ENCODE peak calls at places on chromosomes 13 and 19, in nine cellular contexts. M, Y, A, S, J, W, U, H and O are unnamed samples.

GRCh38 chr13:23723463-23723862 is 153.3 kb downstream of the TNFRSF19 start:
- DNase-seq in M (no peak), Y (no peak), A (peak), S (no peak), J (no peak), W (no peak), U (no peak), H (no peak), O (no peak)

GRCh38 chr13:40624338-40624737 is 42.1 kb downstream of the FOXO1 start:
- DNase-seq in M (peak), Y (no peak), A (no peak), S (no peak), J (no peak), W (no peak), U (peak), H (no peak), O (no peak)

GRCh38 chr19:2611483-2612464 is 90.7 kb downstream of the GNG7 start:
- DNase-seq in M (no peak), Y (no peak), A (no peak), S (peak), J (no peak), W (no peak), U (no peak), H (no peak), O (peak)

GRCh38 chr13:113902956-113903355 is 39.1 kb upstream of the GAS6 start:
- DNase-seq in M (no peak), Y (no peak), A (no peak), S (no peak), J (no peak), W (no peak), U (no peak), H (no peak), O (no peak)

GRCh38 chr13:47211106-47211505 is 314.3 kb upstream of the HTR2A start:
- DNase-seq in M (peak), Y (no peak), A (no peak), S (peak), J (no peak), W (no peak), U (no peak), H (no peak), O (no peak)

GRCh38 chr19:46984077-46985010 is 35.3 kb upstream of the NPAS1 start:
- DNase-seq in M (peak), Y (peak), A (no peak), S (no peak), J (no peak), W (peak), U (no peak), H (peak), O (no peak)

GRCh38 chr19:18060472-18060871 is 26.3 kb downstream of the IL12RB1 start:
- DNase-seq in M (no peak), Y (no peak), A (no peak), S (no peak), J (no peak), W (peak), U (no peak), H (no peak), O (no peak)

GRCh38 chr13:30443957-30444404 is 21.7 kb downstream of the UBE2L5 start:
- DNase-seq in M (no peak), Y (no peak), A (no peak), S (no peak), J (no peak), W (peak), U (no peak), H (no peak), O (no peak)

GRCh38 chr19:41957838-41958366 is 1.2 kb downstream of the RABAC1 start:
- DNase-seq in M (peak), Y (peak), A (no peak), S (peak), J (no peak), W (peak), U (no peak), H (peak), O (peak)

GRCh38 chr13:42364613-42365000 is 92.7 kb downstream of the AKAP11 start:
- DNase-seq in M (no peak), Y (peak), A (no peak), S (no peak), J (no peak), W (no peak), U (no peak), H (no peak), O (no peak)

GRCh38 chr13:85828094-85828684 is 29.0 kb upstream of the SLITRK6 start:
- DNase-seq in M (peak), Y (peak), A (no peak), S (peak), J (no peak), W (no peak), U (no peak), H (peak), O (no peak)

GRCh38 chr13:49322702-49323101 is 75.0 kb downstream of the CDADC1 start:
- DNase-seq in M (no peak), Y (no peak), A (no peak), S (no peak), J (no peak), W (no peak), U (no peak), H (no peak), O (no peak)

GRCh38 chr19:37867831-37868230 is 38.6 kb downstream of the WDR87 start:
- DNase-seq in M (peak), Y (peak), A (no peak), S (no peak), J (no peak), W (no peak), U (no peak), H (peak), O (no peak)

GRCh38 chr13:51923983-51924539 is 62.3 kb downstream of the CCDC70 start:
- DNase-seq in M (no peak), Y (peak), A (no peak), S (peak), J (no peak), W (no peak), U (no peak), H (peak), O (no peak)

GRCh38 chr19:39708594-39708993 is 4.3 kb downstream of the LGALS14 start:
- DNase-seq in M (no peak), Y (no peak), A (no peak), S (no peak), J (no peak), W (no peak), U (no peak), H (no peak), O (no peak)

GRCh38 chr13:110367620-110368019 is 60.5 kb downstream of the COL4A2 start:
- DNase-seq in M (no peak), Y (no peak), A (peak), S (no peak), J (no peak), W (no peak), U (no peak), H (no peak), O (no peak)

GRCh38 chr19:9597027-9597426 is 12.7 kb upstream of the ZNF121 start:
- DNase-seq in M (peak), Y (no peak), A (no peak), S (peak), J (no peak), W (no peak), U (no peak), H (peak), O (no peak)

GRCh38 chr13:20400774-20401173 is 124.9 kb downstream of the CRYL1 start:
- DNase-seq in M (peak), Y (no peak), A (no peak), S (no peak), J (no peak), W (no peak), U (no peak), H (no peak), O (no peak)

GRCh38 chr19:42455621-42456081 is 12.9 kb upstream of the CXCL17 start:
- DNase-seq in M (peak), Y (peak), A (no peak), S (no peak), J (no peak), W (no peak), U (no peak), H (peak), O (no peak)

GRCh38 chr19:41408256-41408655 is 10.6 kb downstream of the BCKDHA start:
- DNase-seq in M (no peak), Y (no peak), A (no peak), S (no peak), J (no peak), W (no peak), U (no peak), H (no peak), O (no peak)

GRCh38 chr13:43300817-43301216 is 277.4 kb downstream of the DNAJC15 start:
- DNase-seq in M (peak), Y (no peak), A (no peak), S (no peak), J (no peak), W (no peak), U (no peak), H (no peak), O (no peak)

GRCh38 chr19:48881741-48882657 is 9.8 kb downstream of the PPP1R15A start:
- DNase-seq in M (no peak), Y (peak), A (no peak), S (peak), J (no peak), W (no peak), U (no peak), H (peak), O (no peak)

GRCh38 chr13:46577656-46578589 is 25.0 kb downstream of the LRCH1 start:
- DNase-seq in M (no peak), Y (no peak), A (peak), S (no peak), J (no peak), W (no peak), U (no peak), H (no peak), O (no peak)

GRCh38 chr19:50516859-50517703 is 3.4 kb upstream of the ASPDH start:
- DNase-seq in M (no peak), Y (no peak), A (no peak), S (no peak), J (no peak), W (no peak), U (no peak), H (no peak), O (peak)

GRCh38 chr19:10760268-10760944 is 42.5 kb downstream of the DNM2 start:
- DNase-seq in M (no peak), Y (no peak), A (no peak), S (no peak), J (no peak), W (no peak), U (peak), H (no peak), O (no peak)

GRCh38 chr13:32246468-32246867 is 68.7 kb downstream of the ZAR1L start:
- DNase-seq in M (peak), Y (peak), A (peak), S (peak), J (no peak), W (peak), U (no peak), H (peak), O (peak)